ENCODE peak calls at places on chromosomes 1 and 21, in nine cellular contexts. One of them, this sample, is unnamed.

GRCh38 chr1:40840526-40841323 is 21.4 kb downstream of the CITED4 start:
- DNase-seq in thoracic aorta: no peak
- DNase-seq in pancreas: no peak
- DNase-seq in heart right ventricle: no peak
- DNase-seq in upper lobe of right lung: no peak
- DNase-seq in PC-3: no peak
- DNase-seq in suprapubic skin: no peak
- DNase-seq in CD4-positive, CD25-positive, alpha-beta regulatory T cell: no peak
- DNase-seq in fibroblast of lung: no peak
- DNase-seq in this sample: peak; percentile 58

GRCh38 chr21:26849428-26850115 is 4.4 kb upstream of the ADAMTS1 start:
- DNase-seq in heart right ventricle: peak; percentile 53
- DNase-seq in upper lobe of right lung: no peak
- DNase-seq in thoracic aorta: no peak
- DNase-seq in PC-3: peak; percentile 74
- DNase-seq in fibroblast of lung: peak; percentile 85
- DNase-seq in suprapubic skin: no peak
- DNase-seq in CD4-positive, CD25-positive, alpha-beta regulatory T cell: peak; percentile 38
- DNase-seq in pancreas: no peak
- DNase-seq in this sample: no peak

GRCh38 chr1:3674100-3675094 is 22.1 kb downstream of the TP73 start:
- DNase-seq in thoracic aorta: no peak
- DNase-seq in PC-3: no peak
- DNase-seq in heart right ventricle: no peak
- DNase-seq in upper lobe of right lung: no peak
- DNase-seq in CD4-positive, CD25-positive, alpha-beta regulatory T cell: no peak
- DNase-seq in pancreas: peak; percentile 56
- DNase-seq in suprapubic skin: no peak
- DNase-seq in fibroblast of lung: no peak
- DNase-seq in this sample: no peak

GRCh38 chr1:116820362-116820761 is 66.1 kb downstream of the CD2 start:
- DNase-seq in PC-3: peak; percentile 45
- DNase-seq in heart right ventricle: peak; percentile 41
- DNase-seq in pancreas: peak; percentile 90
- DNase-seq in thoracic aorta: no peak
- DNase-seq in CD4-positive, CD25-positive, alpha-beta regulatory T cell: no peak
- DNase-seq in fibroblast of lung: peak; percentile 31
- DNase-seq in upper lobe of right lung: no peak
- DNase-seq in suprapubic skin: no peak
- DNase-seq in this sample: no peak

GRCh38 chr21:36408568-36408967 is 23.4 kb downstream of the CHAF1B start:
- DNase-seq in pancreas: no peak
- DNase-seq in fibroblast of lung: no peak
- DNase-seq in upper lobe of right lung: no peak
- DNase-seq in PC-3: no peak
- DNase-seq in suprapubic skin: no peak
- DNase-seq in CD4-positive, CD25-positive, alpha-beta regulatory T cell: no peak
- DNase-seq in heart right ventricle: no peak
- DNase-seq in thoracic aorta: no peak
- DNase-seq in this sample: no peak

GRCh38 chr1:6003568-6004411 is 11.6 kb upstream of the NPHP4 start:
- DNase-seq in heart right ventricle: no peak
- DNase-seq in CD4-positive, CD25-positive, alpha-beta regulatory T cell: no peak
- DNase-seq in PC-3: no peak
- DNase-seq in suprapubic skin: peak; percentile 40
- DNase-seq in thoracic aorta: no peak
- DNase-seq in pancreas: no peak
- DNase-seq in fibroblast of lung: no peak
- DNase-seq in upper lobe of right lung: no peak
- DNase-seq in this sample: no peak

GRCh38 chr1:106944721-106945120 is 111.8 kb upstream of the PRMT6 start:
- DNase-seq in fibroblast of lung: peak; percentile 34
- DNase-seq in pancreas: no peak
- DNase-seq in CD4-positive, CD25-positive, alpha-beta regulatory T cell: no peak
- DNase-seq in PC-3: peak; percentile 69
- DNase-seq in upper lobe of right lung: no peak
- DNase-seq in thoracic aorta: no peak
- DNase-seq in suprapubic skin: no peak
- DNase-seq in heart right ventricle: no peak
- DNase-seq in this sample: no peak

GRCh38 chr1:110065841-110066240 is 4.6 kb downstream of the ALX3 start:
- DNase-seq in pancreas: no peak
- DNase-seq in thoracic aorta: no peak
- DNase-seq in fibroblast of lung: no peak
- DNase-seq in upper lobe of right lung: no peak
- DNase-seq in PC-3: no peak
- DNase-seq in suprapubic skin: no peak
- DNase-seq in heart right ventricle: no peak
- DNase-seq in CD4-positive, CD25-positive, alpha-beta regulatory T cell: no peak
- DNase-seq in this sample: no peak

GRCh38 chr1:58123051-58123450 is 423.5 kb downstream of the OMA1 start:
- DNase-seq in heart right ventricle: no peak
- DNase-seq in pancreas: no peak
- DNase-seq in CD4-positive, CD25-positive, alpha-beta regulatory T cell: no peak
- DNase-seq in fibroblast of lung: no peak
- DNase-seq in PC-3: no peak
- DNase-seq in suprapubic skin: no peak
- DNase-seq in thoracic aorta: no peak
- DNase-seq in upper lobe of right lung: no peak
- DNase-seq in this sample: no peak

GRCh38 chr1:119040906-119041305 is 52.8 kb upstream of the TBX15 start:
- DNase-seq in upper lobe of right lung: no peak
- DNase-seq in heart right ventricle: no peak
- DNase-seq in suprapubic skin: no peak
- DNase-seq in pancreas: no peak
- DNase-seq in thoracic aorta: no peak
- DNase-seq in CD4-positive, CD25-positive, alpha-beta regulatory T cell: no peak
- DNase-seq in fibroblast of lung: peak; percentile 64
- DNase-seq in PC-3: no peak
- DNase-seq in this sample: no peak

GRCh38 chr1:204806943-204807624 is 63.6 kb upstream of the NFASC start:
- DNase-seq in suprapubic skin: peak; percentile 82
- DNase-seq in pancreas: peak; percentile 67
- DNase-seq in thoracic aorta: no peak
- DNase-seq in heart right ventricle: peak; percentile 85
- DNase-seq in fibroblast of lung: peak; percentile 66
- DNase-seq in PC-3: peak; percentile 98
- DNase-seq in CD4-positive, CD25-positive, alpha-beta regulatory T cell: peak; percentile 87
- DNase-seq in upper lobe of right lung: peak; percentile 87
- DNase-seq in this sample: peak; percentile 86

GRCh38 chr21:33539612-33540011 is 2.3 kb downstream of the GART start:
- DNase-seq in upper lobe of right lung: no peak
- DNase-seq in PC-3: no peak
- DNase-seq in CD4-positive, CD25-positive, alpha-beta regulatory T cell: no peak
- DNase-seq in suprapubic skin: no peak
- DNase-seq in thoracic aorta: no peak
- DNase-seq in fibroblast of lung: peak; percentile 51
- DNase-seq in heart right ventricle: no peak
- DNase-seq in pancreas: no peak
- DNase-seq in this sample: no peak

GRCh38 chr1:231240531-231240882 is 505 bp upstream of the GNPAT start:
- DNase-seq in PC-3: peak; percentile 13
- DNase-seq in upper lobe of right lung: no peak
- DNase-seq in suprapubic skin: no peak
- DNase-seq in thoracic aorta: no peak
- DNase-seq in heart right ventricle: no peak
- DNase-seq in CD4-positive, CD25-positive, alpha-beta regulatory T cell: no peak
- DNase-seq in pancreas: no peak
- DNase-seq in fibroblast of lung: peak; percentile 25
- DNase-seq in this sample: no peak

GRCh38 chr1:24929876-24930702 is at the start of gene RUNX3:
- DNase-seq in CD4-positive, CD25-positive, alpha-beta regulatory T cell: peak; percentile 97
- DNase-seq in pancreas: no peak
- DNase-seq in heart right ventricle: no peak
- DNase-seq in thoracic aorta: no peak
- DNase-seq in upper lobe of right lung: peak; percentile 88
- DNase-seq in fibroblast of lung: no peak
- DNase-seq in suprapubic skin: no peak
- DNase-seq in PC-3: peak; percentile 51
- DNase-seq in this sample: peak; percentile 91

GRCh38 chr1:11701551-11701961 is 10.0 kb downstream of the DRAXIN start:
- DNase-seq in upper lobe of right lung: no peak
- DNase-seq in fibroblast of lung: no peak
- DNase-seq in pancreas: no peak
- DNase-seq in heart right ventricle: no peak
- DNase-seq in PC-3: no peak
- DNase-seq in thoracic aorta: no peak
- DNase-seq in suprapubic skin: no peak
- DNase-seq in CD4-positive, CD25-positive, alpha-beta regulatory T cell: no peak
- DNase-seq in this sample: no peak

GRCh38 chr1:86741947-86742572 is 37.7 kb downstream of the SH3GLB1 start:
- DNase-seq in suprapubic skin: no peak
- DNase-seq in pancreas: no peak
- DNase-seq in PC-3: peak; percentile 66
- DNase-seq in thoracic aorta: no peak
- DNase-seq in fibroblast of lung: peak; percentile 64
- DNase-seq in heart right ventricle: peak; percentile 29
- DNase-seq in CD4-positive, CD25-positive, alpha-beta regulatory T cell: peak; percentile 61
- DNase-seq in upper lobe of right lung: no peak
- DNase-seq in this sample: peak; percentile 40

GRCh38 chr1:25182629-25183028 is 49.7 kb downstream of the SYF2 start:
- DNase-seq in upper lobe of right lung: no peak
- DNase-seq in suprapubic skin: peak; percentile 74
- DNase-seq in thoracic aorta: no peak
- DNase-seq in fibroblast of lung: no peak
- DNase-seq in CD4-positive, CD25-positive, alpha-beta regulatory T cell: no peak
- DNase-seq in heart right ventricle: no peak
- DNase-seq in pancreas: no peak
- DNase-seq in PC-3: peak; percentile 42
- DNase-seq in this sample: no peak

GRCh38 chr1:163399976-163400375 is 78.2 kb downstream of the NUF2 start:
- DNase-seq in CD4-positive, CD25-positive, alpha-beta regulatory T cell: no peak
- DNase-seq in heart right ventricle: no peak
- DNase-seq in upper lobe of right lung: no peak
- DNase-seq in pancreas: no peak
- DNase-seq in thoracic aorta: no peak
- DNase-seq in fibroblast of lung: no peak
- DNase-seq in PC-3: no peak
- DNase-seq in suprapubic skin: no peak
- DNase-seq in this sample: no peak

GRCh38 chr1:221887091-221887746 is 145.3 kb upstream of the DUSP10 start:
- DNase-seq in upper lobe of right lung: peak; percentile 67
- DNase-seq in CD4-positive, CD25-positive, alpha-beta regulatory T cell: no peak
- DNase-seq in fibroblast of lung: peak; percentile 89
- DNase-seq in pancreas: peak; percentile 71
- DNase-seq in PC-3: peak; percentile 100
- DNase-seq in suprapubic skin: peak; percentile 87
- DNase-seq in thoracic aorta: peak; percentile 24
- DNase-seq in heart right ventricle: peak; percentile 45
- DNase-seq in this sample: no peak

GRCh38 chr1:244074559-244075171 is 23.6 kb downstream of the ZBTB18 start:
- DNase-seq in CD4-positive, CD25-positive, alpha-beta regulatory T cell: peak; percentile 86
- DNase-seq in pancreas: no peak
- DNase-seq in upper lobe of right lung: no peak
- DNase-seq in heart right ventricle: no peak
- DNase-seq in suprapubic skin: no peak
- DNase-seq in PC-3: no peak
- DNase-seq in fibroblast of lung: no peak
- DNase-seq in thoracic aorta: no peak
- DNase-seq in this sample: peak; percentile 86

DNA sequence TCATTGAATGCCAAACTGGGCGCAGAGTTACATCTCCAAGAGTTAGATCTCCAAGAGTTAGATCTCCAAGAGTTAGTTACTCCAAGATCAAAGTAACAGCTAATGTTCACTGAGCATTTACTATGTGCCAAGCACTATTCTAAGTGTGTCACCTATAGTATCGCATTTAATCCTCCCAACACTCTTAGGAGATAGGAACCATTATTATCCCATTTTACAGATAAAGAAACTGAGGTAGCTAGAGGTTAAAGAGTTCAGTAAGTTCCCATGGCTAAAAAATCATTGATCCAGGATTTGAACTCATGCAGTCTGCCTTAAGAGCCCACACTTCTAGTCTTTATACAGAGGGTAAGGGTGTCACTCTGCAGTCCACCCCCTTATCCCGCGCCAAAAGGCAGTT is 1.5 kb upstream of the NAV1 start:
- DNase-seq in fibroblast of lung: no peak
- DNase-seq in upper lobe of right lung: no peak
- DNase-seq in suprapubic skin: no peak
- DNase-seq in PC-3: no peak
- DNase-seq in pancreas: no peak
- DNase-seq in CD4-positive, CD25-positive, alpha-beta regulatory T cell: no peak
- DNase-seq in thoracic aorta: no peak
- DNase-seq in heart right ventricle: no peak
- DNase-seq in this sample: no peak
- H3K4me1 ChIP-seq in fibroblast of lung: peaks cover 34% of the 10 kb centered on the region
- H3K4me1 ChIP-seq in upper lobe of right lung: peaks cover 41% of the 10 kb centered on the region
- H3K4me1 ChIP-seq in suprapubic skin: peaks cover 76% of the 10 kb centered on the region
- H3K4me1 ChIP-seq in PC-3: peaks cover 31% of the 10 kb centered on the region
- H3K4me1 ChIP-seq in pancreas: no peaks in the 10 kb centered on the region
- H3K4me1 ChIP-seq in CD4-positive, CD25-positive, alpha-beta regulatory T cell: peaks cover 21% of the 10 kb centered on the region
- H3K4me1 ChIP-seq in thoracic aorta: peaks cover 51% of the 10 kb centered on the region
- H3K4me1 ChIP-seq in heart right ventricle: peaks cover 44% of the 10 kb centered on the region
- H3K4me1 ChIP-seq in this sample: peaks cover 15% of the 10 kb centered on the region

GRCh38 chr21:35038772-35039145 is 10.3 kb downstream of the RUNX1 start:
- DNase-seq in CD4-positive, CD25-positive, alpha-beta regulatory T cell: no peak
- DNase-seq in PC-3: no peak
- DNase-seq in upper lobe of right lung: no peak
- DNase-seq in fibroblast of lung: no peak
- DNase-seq in pancreas: no peak
- DNase-seq in thoracic aorta: no peak
- DNase-seq in heart right ventricle: no peak
- DNase-seq in suprapubic skin: no peak
- DNase-seq in this sample: no peak
- H3K27ac ChIP-seq in CD4-positive, CD25-positive, alpha-beta regulatory T cell: peak overlapping the region; percentile 92
- H3K27ac ChIP-seq in PC-3: no peak overlapping the region
- H3K27ac ChIP-seq in upper lobe of right lung: no peak overlapping the region
- H3K27ac ChIP-seq in fibroblast of lung: no peak overlapping the region
- H3K27ac ChIP-seq in pancreas: no peak overlapping the region
- H3K27ac ChIP-seq in thoracic aorta: no peak overlapping the region
- H3K27ac ChIP-seq in heart right ventricle: no peak overlapping the region
- H3K27ac ChIP-seq in suprapubic skin: no peak overlapping the region
- H3K27ac ChIP-seq in this sample: no peak overlapping the region

GRCh38 chr1:10379101-10379620 is 19.7 kb upstream of the PGD start:
- DNase-seq in PC-3: no peak
- DNase-seq in CD4-positive, CD25-positive, alpha-beta regulatory T cell: no peak
- DNase-seq in upper lobe of right lung: no peak
- DNase-seq in thoracic aorta: no peak
- DNase-seq in heart right ventricle: no peak
- DNase-seq in pancreas: no peak
- DNase-seq in fibroblast of lung: no peak
- DNase-seq in suprapubic skin: no peak
- DNase-seq in this sample: no peak
- H3K36me3 ChIP-seq in PC-3: peaks cover 3% of the 10 kb centered on the region
- H3K36me3 ChIP-seq in CD4-positive, CD25-positive, alpha-beta regulatory T cell: peaks cover 27% of the 10 kb centered on the region
- H3K36me3 ChIP-seq in upper lobe of right lung: peaks cover 37% of the 10 kb centered on the region
- H3K36me3 ChIP-seq in thoracic aorta: peaks cover 20% of the 10 kb centered on the region
- H3K36me3 ChIP-seq in heart right ventricle: peaks cover 62% of the 10 kb centered on the region
- H3K36me3 ChIP-seq in pancreas: peaks cover 3% of the 10 kb centered on the region
- H3K36me3 ChIP-seq in fibroblast of lung: no peaks in the 10 kb centered on the region
- H3K36me3 ChIP-seq in suprapubic skin: peaks cover 36% of the 10 kb centered on the region
- H3K36me3 ChIP-seq in this sample: no peaks in the 10 kb centered on the region

DNA sequence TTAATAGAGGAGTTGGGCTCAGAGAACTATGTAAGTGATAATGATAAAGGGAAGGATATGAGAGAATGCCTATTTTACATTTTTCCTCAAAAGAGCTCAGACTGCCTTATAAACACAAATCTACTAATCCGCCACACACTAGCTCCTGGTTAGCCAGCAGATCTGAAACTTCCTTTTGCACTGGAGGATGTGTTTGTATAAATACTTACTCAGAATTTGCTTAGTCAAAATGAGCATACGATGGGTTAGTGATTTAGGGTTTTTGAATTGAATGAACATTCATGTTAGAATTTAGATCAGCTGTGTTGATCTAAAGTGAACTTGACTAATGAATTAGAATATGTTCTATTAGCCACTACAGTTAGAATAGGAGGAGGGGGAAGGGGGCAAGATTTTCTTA is 9.1 kb upstream of the IER5 start:
- DNase-seq in thoracic aorta: no peak
- DNase-seq in upper lobe of right lung: no peak
- DNase-seq in pancreas: no peak
- DNase-seq in suprapubic skin: no peak
- DNase-seq in PC-3: peak; percentile 62
- DNase-seq in heart right ventricle: no peak
- DNase-seq in fibroblast of lung: no peak
- DNase-seq in CD4-positive, CD25-positive, alpha-beta regulatory T cell: no peak
- DNase-seq in this sample: no peak
- H3K4me1 ChIP-seq in thoracic aorta: no peaks in the 10 kb centered on the region
- H3K4me1 ChIP-seq in upper lobe of right lung: peaks cover 4% of the 10 kb centered on the region
- H3K4me1 ChIP-seq in pancreas: no peaks in the 10 kb centered on the region
- H3K4me1 ChIP-seq in suprapubic skin: peaks cover 6% of the 10 kb centered on the region
- H3K4me1 ChIP-seq in PC-3: peaks cover 35% of the 10 kb centered on the region
- H3K4me1 ChIP-seq in heart right ventricle: peaks cover 4% of the 10 kb centered on the region
- H3K4me1 ChIP-seq in fibroblast of lung: peaks cover 6% of the 10 kb centered on the region
- H3K4me1 ChIP-seq in CD4-positive, CD25-positive, alpha-beta regulatory T cell: peaks cover under 1% of the 10 kb centered on the region
- H3K4me1 ChIP-seq in this sample: peaks cover 2% of the 10 kb centered on the region